ENCODE peak calls at places on chromosomes 1 and 21, in eight cellular contexts. L, X, M, C, D, O, T and G are unnamed samples. For H3K4me1, the result is how much of the 10 kb centered on the place peaks cover.

GRCh38 chr21:28485301-28486022 is 507.2 kb downstream of the LTN1 start:
- DNase-seq in L (peak), X (no peak), M (no peak), C (no peak), D (no peak), O (peak), T (peak), G (no peak)

GRCh38 chr1:103949714-103950113 is 200.0 kb downstream of the AMY1C start:
- DNase-seq in L (no peak), X (no peak), M (no peak), C (no peak), D (no peak), O (no peak), T (no peak), G (no peak)

GRCh38 chr1:114712987-114713386 is 3.6 kb downstream of the NRAS start:
- DNase-seq in L (no peak), X (no peak), M (no peak), C (no peak), D (no peak), O (no peak), T (no peak), G (no peak)

GRCh38 chr21:44485254-44485793 is 30.0 kb downstream of the LRRC3 start:
- DNase-seq in L (peak), X (no peak), M (peak), C (peak), D (peak), O (no peak), T (no peak), G (no peak)

GRCh38 chr1:12144236-12144635 is 22.6 kb upstream of the TNFRSF1B start:
- DNase-seq in L (no peak), X (no peak), M (no peak), C (no peak), D (no peak), O (no peak), T (no peak), G (no peak)

GRCh38 chr1:40980453-40981121 is 1.1 kb downstream of the CTPS1 start:
- DNase-seq in L (peak), X (no peak), M (peak), C (peak), D (no peak), O (peak), T (peak), G (no peak)

GRCh38 chr1:172398193-172398592 is 22.3 kb upstream of the C1orf105 start:
- DNase-seq in L (peak), X (no peak), M (no peak), C (no peak), D (no peak), O (no peak), T (peak), G (no peak)

GRCh38 chr1:108590436-108590835 is 30.5 kb downstream of the EEIG2 start:
- DNase-seq in L (peak), X (no peak), M (no peak), C (no peak), D (no peak), O (no peak), T (peak), G (no peak)

GRCh38 chr1:232549998-232550397 is 79.9 kb downstream of the SIPA1L2 start:
- DNase-seq in L (no peak), X (no peak), M (no peak), C (no peak), D (no peak), O (no peak), T (no peak), G (no peak)

GRCh38 chr1:19644761-19645543 is 841 bp downstream of the NBL1 start:
- DNase-seq in L (no peak), X (no peak), M (no peak), C (no peak), D (no peak), O (peak), T (peak), G (no peak)

GRCh38 chr1:91608876-91609275 is 108.2 kb downstream of the CDC7 start:
- DNase-seq in L (peak), X (no peak), M (no peak), C (no peak), D (no peak), O (peak), T (peak), G (no peak)

DNA sequence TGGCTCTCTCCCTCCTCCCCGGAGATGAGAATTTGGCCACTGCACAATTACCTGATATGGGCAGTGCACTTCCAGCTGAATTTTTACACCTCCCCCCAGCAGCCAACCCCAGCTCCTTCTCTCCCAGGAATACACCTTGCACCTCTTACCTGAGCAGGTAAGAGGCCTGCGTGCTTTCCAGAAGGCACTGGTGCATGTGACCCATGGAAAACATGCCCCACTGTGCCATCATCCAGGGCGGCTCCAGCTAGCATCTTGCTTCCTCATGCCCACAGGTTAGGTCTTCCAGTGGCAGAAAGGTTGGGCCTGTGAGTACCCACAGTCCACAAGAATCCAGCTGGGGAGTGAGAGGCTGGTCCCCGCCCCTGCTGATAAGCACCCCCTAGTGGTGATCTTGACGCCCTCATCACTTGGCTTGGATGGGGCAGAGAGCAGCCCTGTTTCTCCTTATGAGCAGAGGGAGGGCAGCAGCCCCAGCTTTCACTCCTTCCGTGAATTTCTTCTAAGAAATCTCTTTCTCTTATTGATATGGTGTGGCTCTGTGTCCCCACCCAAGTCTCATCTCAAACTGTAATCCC is 57.8 kb downstream of the EDARADD start:
- DNase-seq in L (no peak), X (peak), M (peak), C (peak), D (peak), O (peak), T (peak), G (no peak)
- H3K4me1 ChIP-seq in L (under half), X (under half), M (under half), C (under half), D (under half), O (under half), T (under half), G (under half)

DNA sequence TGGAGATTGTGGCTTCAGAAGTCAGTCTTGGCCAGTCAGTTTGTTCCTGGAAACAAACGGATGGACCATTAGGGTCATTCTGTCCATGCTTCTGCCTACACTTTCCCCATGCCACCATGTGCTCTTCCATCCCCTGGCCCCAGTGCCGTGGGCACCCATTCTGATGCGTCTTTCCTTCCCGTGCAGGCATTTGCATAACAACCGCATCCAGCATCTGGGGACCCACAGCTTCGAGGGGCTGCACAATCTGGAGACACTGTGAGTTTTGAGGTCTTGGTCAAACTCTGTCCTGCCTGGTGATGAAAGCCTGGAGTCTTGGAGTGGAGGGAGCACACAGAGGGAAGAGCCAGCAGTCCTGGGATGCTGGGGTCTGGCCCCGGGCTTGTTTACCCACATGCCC is 61.1 kb downstream of the UBE2T start:
- DNase-seq in L (no peak), X (no peak), M (no peak), C (no peak), D (no peak), O (no peak), T (no peak), G (no peak)
- H3K4me3 ChIP-seq in L (no peak), X (no peak), M (no peak), C (no peak), D (no peak), O (no peak), T (peak), G (no peak)

GRCh38 chr1:178497903-178498478 is 1.2 kb upstream of the CLEC20A start:
- DNase-seq in L (no peak), X (no peak), M (no peak), C (no peak), D (no peak), O (no peak), T (no peak), G (peak)
- H3K4me1 ChIP-seq in L (under half), X (under half), M (under half), C (under half), D (under half), O (under half), T (under half), G (under half)

GRCh38 chr1:200336111-200336845 is 73.6 kb downstream of the ZNF281 start:
- DNase-seq in L (peak), X (peak), M (no peak), C (no peak), D (no peak), O (peak), T (peak), G (no peak)

GRCh38 chr1:200336901-200337391 is 72.9 kb downstream of the ZNF281 start:
- DNase-seq in L (no peak), X (no peak), M (no peak), C (no peak), D (no peak), O (peak), T (no peak), G (peak)

GRCh38 chr1:200334661-200335256 is 75.1 kb downstream of the ZNF281 start:
- DNase-seq in L (no peak), X (peak), M (no peak), C (no peak), D (peak), O (peak), T (no peak), G (no peak)

GRCh38 chr1:200337831-200338230 is 72.0 kb downstream of the ZNF281 start:
- DNase-seq in L (no peak), X (no peak), M (no peak), C (no peak), D (no peak), O (no peak), T (no peak), G (no peak)

GRCh38 chr1:200337410-200337809 is 72.4 kb downstream of the ZNF281 start:
- DNase-seq in L (no peak), X (no peak), M (no peak), C (no peak), D (no peak), O (no peak), T (no peak), G (no peak)
- H3K4me3 ChIP-seq in L (no peak), X (no peak), M (no peak), C (no peak), D (no peak), O (no peak), T (no peak), G (no peak)

DNA sequence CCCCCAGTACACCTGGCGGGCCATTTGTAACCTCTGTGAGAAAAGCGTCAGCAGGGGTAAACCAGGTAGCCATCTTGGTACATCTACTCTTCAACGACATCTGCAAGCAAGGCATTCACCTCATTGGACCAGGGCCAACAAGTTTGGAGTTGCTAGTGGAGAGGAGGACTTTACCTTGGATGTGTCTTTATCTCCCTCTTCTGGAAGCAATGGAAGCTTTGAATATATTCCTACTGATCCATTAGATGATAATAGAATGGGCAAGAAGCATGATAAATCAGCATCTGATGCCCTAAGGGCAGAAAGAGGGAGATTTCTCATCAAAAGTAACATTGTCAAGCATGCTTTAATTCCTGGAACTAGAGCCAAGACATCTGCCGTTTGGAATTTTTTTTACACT is 2.5 kb downstream of the ZBED6 start:
- DNase-seq in L (no peak), X (peak), M (no peak), C (peak), D (no peak), O (peak), T (peak), G (no peak)
- H3K4me1 ChIP-seq in L (under half), X (under half), M (under half), C (under half), D (under half), O (under half), T (half or more), G (half or more)

DNA sequence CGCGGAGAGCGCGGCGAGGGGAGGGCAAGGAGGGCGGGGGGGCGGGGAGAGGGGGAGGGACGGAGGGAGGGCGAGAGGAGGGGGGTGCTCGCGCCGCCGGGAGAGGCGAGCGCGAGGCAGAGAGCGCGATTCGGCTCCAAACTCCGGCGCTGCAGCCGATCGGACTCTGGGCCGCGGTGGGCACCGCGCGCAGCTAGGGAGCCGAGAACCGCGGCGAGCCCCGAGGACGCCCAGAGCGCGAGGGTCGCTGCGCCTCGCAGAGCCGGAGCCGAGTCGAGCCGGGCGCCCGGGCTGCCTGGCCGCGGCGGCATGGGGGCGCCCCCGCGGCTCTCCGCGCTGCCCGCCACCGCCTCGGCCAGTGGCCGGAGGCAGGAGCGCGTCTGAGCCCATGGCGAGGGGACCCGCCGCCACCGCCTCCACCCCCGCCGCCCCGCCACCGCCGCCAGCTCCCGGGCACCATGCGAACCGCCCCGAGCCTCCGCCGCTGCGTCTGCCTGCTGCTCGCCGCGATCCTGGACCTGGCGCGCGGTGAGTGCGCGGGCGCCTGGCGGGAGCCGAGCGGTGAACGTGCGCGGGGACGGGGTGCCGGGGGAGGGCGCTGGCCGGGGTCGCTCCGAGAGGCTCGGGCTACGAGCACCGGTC is at the start of gene IGSF21:
- DNase-seq in L (no peak), X (no peak), M (no peak), C (no peak), D (no peak), O (no peak), T (no peak), G (no peak)
- H3K4me3 ChIP-seq in L (no peak), X (no peak), M (no peak), C (no peak), D (no peak), O (no peak), T (no peak), G (peak)

GRCh38 chr1:25805863-25806225 is 5.9 kb downstream of the SELENON start:
- DNase-seq in L (no peak), X (no peak), M (no peak), C (no peak), D (no peak), O (no peak), T (peak), G (no peak)
- H3K4me1 ChIP-seq in L (under half), X (under half), M (under half), C (under half), D (under half), O (under half), T (under half), G (half or more)

DNA sequence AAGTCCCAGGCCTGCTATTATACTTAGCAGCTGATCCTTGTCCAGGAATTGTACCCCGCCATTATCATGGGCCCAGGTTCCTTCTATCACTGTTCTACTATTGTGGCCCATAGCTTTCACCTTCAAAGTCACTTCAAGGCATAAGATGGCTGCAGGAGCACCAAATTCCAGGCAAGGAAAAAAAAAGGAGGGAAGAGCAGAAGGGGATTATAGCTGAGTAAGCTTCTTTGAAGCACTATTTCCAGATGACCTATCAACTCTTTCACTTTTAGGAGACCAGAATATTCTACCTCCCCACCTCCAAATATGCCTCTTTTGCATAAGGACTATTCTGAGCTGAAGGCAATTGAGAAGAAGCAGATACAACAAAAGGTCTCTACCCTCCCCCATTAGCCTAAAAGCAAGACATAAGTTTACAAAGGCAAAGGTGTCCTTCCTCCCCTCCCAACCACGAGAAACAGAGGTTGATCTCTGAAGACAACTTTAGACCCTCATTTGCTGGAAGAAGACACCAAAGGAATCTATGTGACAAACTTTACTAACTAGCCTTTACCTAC is 41.8 kb downstream of the PTAFR start:
- DNase-seq in L (no peak), X (no peak), M (no peak), C (no peak), D (no peak), O (no peak), T (no peak), G (no peak)
- H3K4me3 ChIP-seq in L (no peak), X (no peak), M (no peak), C (no peak), D (no peak), O (no peak), T (no peak), G (no peak)

GRCh38 chr21:26949830-26950229 is 17.1 kb downstream of the ADAMTS5 start:
- DNase-seq in L (no peak), X (no peak), M (no peak), C (no peak), D (no peak), O (no peak), T (no peak), G (no peak)
- H3K4me1 ChIP-seq in L (under half), X (under half), M (under half), C (under half), D (under half), O (under half), T (under half), G (under half)

DNA sequence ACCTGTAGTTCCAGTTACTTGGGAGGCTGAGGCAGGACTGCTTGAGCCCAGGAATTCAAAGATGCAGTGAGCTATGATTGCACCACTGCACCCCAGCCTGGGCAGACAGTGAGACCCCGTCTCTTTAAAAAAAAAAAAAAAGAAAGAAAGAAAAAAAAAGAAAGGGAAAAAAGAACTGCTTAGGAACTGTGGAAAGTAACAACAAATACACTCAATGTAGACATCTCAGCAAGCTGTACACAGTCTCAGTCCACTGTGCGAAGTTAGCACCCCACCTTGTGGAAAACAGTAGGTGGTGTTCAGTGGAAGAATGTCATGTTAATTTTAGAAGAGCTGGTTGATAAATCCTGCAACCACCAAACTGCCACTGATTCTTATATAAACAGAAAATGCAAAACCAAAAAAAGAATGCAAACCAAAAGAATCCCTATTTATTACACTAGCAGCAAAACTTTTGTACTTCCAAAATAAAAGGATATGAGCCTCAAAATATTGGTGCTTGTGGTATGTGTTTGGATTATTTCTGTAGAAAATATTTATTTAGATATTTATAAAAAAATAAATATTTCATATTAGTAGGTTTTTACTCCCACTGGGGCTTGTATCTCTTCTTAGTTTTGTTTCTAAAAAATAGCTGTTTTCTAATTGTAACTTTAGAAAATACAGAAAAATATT is 31.1 kb downstream of the ALG14 start:
- DNase-seq in L (peak), X (peak), M (no peak), C (peak), D (peak), O (peak), T (peak), G (peak)
- H3K4me3 ChIP-seq in L (no peak), X (no peak), M (no peak), C (no peak), D (no peak), O (no peak), T (no peak), G (no peak)